ENCODE peak calls at places on chromosomes 16 and 17, in five cellular contexts. S is skeletal muscle cell, F is small intestine, I is suprapubic skin, J is HCT116. T is an unnamed sample.

GRCh38 chr17:31907342-31907975 is 6.0 kb upstream of the UTP6 start:
- DNase-seq in S (peak), F (peak), I (no peak), J (no peak), T (no peak)

GRCh38 chr16:25553711-25554436 is 137.9 kb upstream of the HS3ST4 start:
- DNase-seq in S (no peak), F (no peak), I (no peak), J (no peak), T (no peak)

GRCh38 chr17:35605753-35606152 is 18.6 kb downstream of the AP2B1 start:
- DNase-seq in S (no peak), F (no peak), I (no peak), J (no peak), T (no peak)

GRCh38 chr17:42517516-42517915 is 18.5 kb upstream of the NAGLU start:
- DNase-seq in S (peak), F (peak), I (peak), J (peak), T (no peak)

GRCh38 chr16:9049241-9049640 is 42.2 kb upstream of the HAPSTR1 start:
- DNase-seq in S (peak), F (no peak), I (no peak), J (no peak), T (no peak)

GRCh38 chr17:60524463-60525346 is 1.3 kb downstream of the APPBP2 start:
- DNase-seq in S (no peak), F (peak), I (no peak), J (no peak), T (no peak)

GRCh38 chr17:76700290-76700626 is 10.5 kb downstream of the MXRA7 start:
- DNase-seq in S (no peak), F (no peak), I (no peak), J (no peak), T (no peak)

GRCh38 chr17:12644623-12645022 is 21.1 kb upstream of the MYOCD start:
- DNase-seq in S (no peak), F (no peak), I (no peak), J (no peak), T (no peak)

GRCh38 chr16:53768167-53768566 is 64.2 kb downstream of the FTO start:
- DNase-seq in S (no peak), F (no peak), I (no peak), J (no peak), T (no peak)

GRCh38 chr16:1610841-1611653 is 825 bp downstream of the IFT140 start:
- DNase-seq in S (peak), F (no peak), I (no peak), J (no peak), T (no peak)

GRCh38 chr17:72412650-72413076 is 291.8 kb downstream of the SOX9 start:
- DNase-seq in S (no peak), F (no peak), I (no peak), J (no peak), T (no peak)

GRCh38 chr17:74361613-74362391 is at the start of gene BTBD17:
- DNase-seq in S (no peak), F (peak), I (no peak), J (no peak), T (no peak)

GRCh38 chr17:64247836-64248235 is 15.2 kb downstream of the TEX2 start:
- DNase-seq in S (no peak), F (no peak), I (no peak), J (no peak), T (no peak)

GRCh38 chr16:87002717-87003413 is 314.3 kb downstream of the C16orf95 start:
- DNase-seq in S (peak), F (no peak), I (no peak), J (no peak), T (no peak)

GRCh38 chr17:9138161-9138717 is 116.9 kb downstream of the NTN1 start:
- DNase-seq in S (no peak), F (no peak), I (no peak), J (no peak), T (no peak)

GRCh38 chr16:87457724-87458423 is 35.0 kb downstream of the ZCCHC14 start:
- DNase-seq in S (peak), F (no peak), I (no peak), J (peak), T (peak)

GRCh38 chr17:9087921-9088320 is 66.6 kb downstream of the NTN1 start:
- DNase-seq in S (no peak), F (no peak), I (no peak), J (no peak), T (no peak)

GRCh38 chr17:83135692-83136091 is 56.3 kb downstream of the METRNL start:
- DNase-seq in S (no peak), F (no peak), I (peak), J (no peak), T (no peak)

GRCh38 chr16:75818491-75818890 is 92.2 kb upstream of the CPHXL start:
- DNase-seq in S (no peak), F (no peak), I (no peak), J (no peak), T (no peak)

GRCh38 chr17:81049372-81049911 is 14.5 kb downstream of the BAIAP2 start:
- DNase-seq in S (no peak), F (no peak), I (no peak), J (no peak), T (no peak)

GRCh38 chr17:35797918-35798317 is 2.5 kb upstream of the MMP28 start:
- DNase-seq in S (no peak), F (no peak), I (peak), J (no peak), T (no peak)

GRCh38 chr16:67284699-67285646 is 5.6 kb downstream of the PLEKHG4 start:
- DNase-seq in S (no peak), F (peak), I (no peak), J (no peak), T (no peak)

GRCh38 chr17:17445925-17446665 is 30.7 kb upstream of the MED9 start:
- DNase-seq in S (peak), F (peak), I (peak), J (peak), T (peak)

GRCh38 chr17:39927928-39928867 is 666 bp downstream of the LRRC3C start:
- DNase-seq in S (no peak), F (peak), I (no peak), J (no peak), T (no peak)

GRCh38 chr16:54282202-54282922 is 4.2 kb downstream of the IRX3 start:
- DNase-seq in S (no peak), F (peak), I (peak), J (peak), T (no peak)

GRCh38 chr16:29663020-29663828 is at the start of gene SPN:
- DNase-seq in S (no peak), F (peak), I (no peak), J (no peak), T (no peak)
- H3K4me3 ChIP-seq in S (no peak), F (peak), I (peak), J (no peak), T (no peak)

GRCh38 chr17:57445051-57445450 is 188.7 kb downstream of the MSI2 start:
- DNase-seq in S (no peak), F (no peak), I (no peak), J (no peak), T (no peak)
- H3K4me3 ChIP-seq in S (no peak), F (no peak), I (no peak), J (no peak), T (no peak)

GRCh38 chr17:70298929-70299529 is 129.7 kb downstream of the KCNJ2 start:
- DNase-seq in S (no peak), F (no peak), I (no peak), J (no peak), T (no peak)
- H3K4me3 ChIP-seq in S (no peak), F (no peak), I (no peak), J (no peak), T (no peak)

GRCh38 chr16:88758227-88758943 is 26.6 kb downstream of the PIEZO1 start:
- DNase-seq in S (no peak), F (no peak), I (no peak), J (no peak), T (no peak)

GRCh38 chr16:88759245-88759975 is 25.6 kb downstream of the PIEZO1 start:
- DNase-seq in S (no peak), F (peak), I (no peak), J (no peak), T (no peak)

GRCh38 chr16:88759976-88760350 is 25.1 kb downstream of the PIEZO1 start:
- DNase-seq in S (no peak), F (no peak), I (no peak), J (no peak), T (no peak)

GRCh38 chr16:88760424-88761142 is 24.4 kb downstream of the PIEZO1 start:
- DNase-seq in S (no peak), F (no peak), I (no peak), J (no peak), T (no peak)

DNA sequence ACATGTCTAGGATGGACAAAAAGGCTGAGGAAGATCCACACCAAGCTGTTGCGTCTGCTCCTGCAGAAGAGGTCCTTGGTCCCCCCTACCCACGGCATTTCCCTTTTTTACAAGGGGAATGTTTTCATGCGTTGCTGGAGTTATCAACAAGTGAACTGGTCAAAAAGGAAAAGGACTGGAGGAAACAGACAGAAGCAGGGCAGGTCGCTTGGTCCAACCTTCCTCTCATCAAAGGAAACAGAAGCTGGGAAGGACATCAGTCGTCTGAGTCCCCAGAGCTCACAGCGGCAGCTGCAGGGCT is 26.1 kb downstream of the PIEZO1 start:
- DNase-seq in S (no peak), F (no peak), I (no peak), J (no peak), T (no peak)
- H3K4me3 ChIP-seq in S (no peak), F (no peak), I (no peak), J (no peak), T (no peak)

DNA sequence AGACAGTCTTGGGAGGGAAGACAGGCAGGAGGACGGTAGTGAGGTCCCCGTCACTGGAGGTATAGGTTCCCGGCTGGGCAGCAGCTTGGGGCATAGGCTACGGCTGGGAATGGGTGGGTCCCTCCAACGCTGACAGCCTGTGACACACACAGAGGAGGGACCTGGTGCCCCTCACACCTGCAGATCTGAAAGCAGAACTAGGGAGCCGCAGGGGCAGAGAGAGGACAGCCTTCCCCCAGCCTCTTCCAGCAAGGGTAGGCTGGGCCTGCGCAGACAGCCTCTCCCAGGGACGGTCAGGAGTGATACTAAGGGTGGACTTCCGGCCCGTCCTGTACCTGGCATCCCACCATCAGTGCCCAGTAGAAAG is 2.0 kb downstream of the P2RX1 start:
- DNase-seq in S (no peak), F (no peak), I (no peak), J (no peak), T (no peak)
- H3K4me3 ChIP-seq in S (no peak), F (no peak), I (no peak), J (no peak), T (no peak)

GRCh38 chr17:79600613-79601221 is 10.1 kb downstream of the RBFOX3 start:
- DNase-seq in S (no peak), F (no peak), I (no peak), J (no peak), T (no peak)
- H3K4me3 ChIP-seq in S (no peak), F (no peak), I (no peak), J (no peak), T (no peak)

GRCh38 chr17:45224671-45225050 is 3.0 kb downstream of the FMNL1 start:
- DNase-seq in S (no peak), F (no peak), I (no peak), J (no peak), T (no peak)

GRCh38 chr17:45227101-45227591 is 5.5 kb downstream of the FMNL1 start:
- DNase-seq in S (no peak), F (peak), I (no peak), J (no peak), T (no peak)

GRCh38 chr17:45226620-45227019 is 4.9 kb downstream of the FMNL1 start:
- DNase-seq in S (no peak), F (no peak), I (no peak), J (no peak), T (no peak)

GRCh38 chr17:45225051-45225700 is 3.5 kb downstream of the FMNL1 start:
- DNase-seq in S (no peak), F (no peak), I (no peak), J (no peak), T (no peak)

DNA sequence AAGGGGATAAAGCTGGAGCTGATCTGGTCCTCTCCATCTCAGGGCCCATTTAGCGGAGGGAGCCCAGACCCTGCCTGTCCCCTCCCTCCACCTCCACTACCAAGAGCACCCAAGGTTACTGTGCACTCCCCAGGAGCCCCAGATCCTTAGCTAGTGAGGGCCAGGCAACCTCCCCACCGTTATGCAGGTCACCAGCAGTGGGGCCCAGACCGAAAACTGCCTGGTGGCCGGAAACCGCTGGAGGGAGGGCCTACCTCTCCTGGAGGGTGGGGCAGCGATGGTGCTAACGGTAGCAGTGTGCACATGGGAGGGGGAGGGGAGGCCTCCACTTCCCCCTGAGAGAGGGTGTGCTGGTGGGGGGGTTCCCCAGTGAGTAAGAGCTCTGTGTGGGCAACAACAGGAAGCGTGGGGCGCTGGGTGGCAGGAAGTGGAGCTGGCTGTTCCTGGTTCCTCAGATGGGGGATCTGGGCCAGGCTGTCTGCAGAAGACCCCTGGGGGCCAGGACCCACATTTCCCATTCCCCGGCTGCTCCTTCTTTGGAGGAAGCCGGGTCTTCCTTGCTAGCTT is 4.4 kb downstream of the FMNL1 start:
- DNase-seq in S (no peak), F (peak), I (no peak), J (no peak), T (no peak)
- H3K4me3 ChIP-seq in S (no peak), F (peak), I (peak), J (no peak), T (no peak)